ENCODE peak calls at places on chromosomes 12 and 14, in six cellular contexts. T is effector memory CD8-positive, alpha-beta T cell; R is mucosa of gallbladder; O is stimulated activated CD8-positive, alpha-beta memory T cell treated with anti-CD3 and anti-CD28 coated beads, Interleukin-4, amount 100 ng/mL, for 24 hours; A is naive B cell; Z is choroid plexus epithelial cell. N is an unnamed sample.

GRCh38 chr12:88393017-88393767 is 187.1 kb downstream of the KITLG start:
- DNase-seq in T (no peak), Z (peak; percentile 81), O (no peak), R (no peak), A (no peak), N (peak; percentile 27)

GRCh38 chr12:52846356-52846970 is 2.3 kb downstream of the KRT78 start:
- DNase-seq in O (no peak), Z (no peak), R (no peak), A (no peak), T (no peak), N (no peak)

GRCh38 chr14:31834616-31835015 is 242.5 kb upstream of the ARHGAP5 start:
- DNase-seq in R (no peak), O (no peak), Z (peak; percentile 78), T (no peak), A (no peak), N (no peak)

GRCh38 chr14:63909984-63910383 is 57.2 kb downstream of the SYNE2 start:
- DNase-seq in R (no peak), Z (no peak), A (no peak), O (no peak), T (no peak), N (no peak)

GRCh38 chr12:49188205-49188915 is 520 bp downstream of the TUBA1A start:
- DNase-seq in T (peak; percentile 73), Z (peak; percentile 78), A (peak; percentile 78), O (peak; percentile 63), R (peak; percentile 77), N (peak; percentile 52)

GRCh38 chr12:47277972-47278448 is 198.3 kb upstream of the AMIGO2 start:
- DNase-seq in O (no peak), A (no peak), T (no peak), Z (peak; percentile 94), R (peak; percentile 12), N (no peak)

GRCh38 chr12:123075591-123076171 is 75.2 kb downstream of the PITPNM2 start:
- DNase-seq in Z (peak; percentile 27), O (peak; percentile 63), T (peak; percentile 59), A (no peak), R (no peak), N (peak; percentile 64)

GRCh38 chr12:20194171-20194570 is 174.2 kb upstream of the PDE3A start:
- DNase-seq in R (no peak), A (no peak), T (no peak), Z (peak; percentile 62), O (no peak), N (peak; percentile 30)

GRCh38 chr14:74244115-74244514 is 4.9 kb downstream of the VSX2 start:
- DNase-seq in A (no peak), O (no peak), Z (no peak), T (no peak), R (no peak), N (no peak)

GRCh38 chr12:1529862-1530591 is 64.4 kb downstream of the FBXL14 start:
- DNase-seq in T (no peak), R (no peak), Z (no peak), A (no peak), O (no peak), N (no peak)

GRCh38 chr12:115646210-115646609 is 631.3 kb downstream of the MED13L start:
- DNase-seq in R (no peak), O (no peak), Z (no peak), A (no peak), T (no peak), N (no peak)

GRCh38 chr14:21933681-21934080 is 260.1 kb upstream of the OR4E1 start:
- DNase-seq in Z (peak; percentile 14), O (no peak), A (peak; percentile 33), T (no peak), R (no peak), N (no peak)

GRCh38 chr14:103740991-103741689 is 25.5 kb downstream of the ZFYVE21 start:
- DNase-seq in A (no peak), Z (peak; percentile 59), O (no peak), T (no peak), R (no peak), N (no peak)

GRCh38 chr12:76180401-76181277 is 96.2 kb upstream of the NAP1L1 start:
- DNase-seq in O (no peak), Z (no peak), R (no peak), T (no peak), A (no peak), N (no peak)

GRCh38 chr14:100532154-100532915 is 54.9 kb downstream of the BEGAIN start:
- DNase-seq in A (no peak), R (peak; percentile 7), Z (no peak), T (no peak), O (no peak), N (no peak)

GRCh38 chr12:6076340-6076739 is 48.1 kb downstream of the VWF start:
- DNase-seq in O (no peak), A (no peak), R (no peak), T (no peak), Z (no peak), N (no peak)

GRCh38 chr12:109147954-109148353 is 31.6 kb downstream of the ACACB start:
- DNase-seq in O (no peak), R (peak; percentile 35), Z (no peak), A (no peak), T (no peak), N (no peak)

N was measured in SK-N-DZ.